ENCODE peak calls at places on chromosomes 5 and 9, in five cellular contexts. One of them, this sample, is unnamed. For H3K9me3, the result is how much of the 10 kb centered on the place peaks cover.

GRCh38 chr5:144276034-144276822 is 105.6 kb downstream of the KCTD16 start:
- DNase-seq in AG04450: no peak
- DNase-seq in neural progenitor cell: no peak
- DNase-seq in H9: no peak
- DNase-seq in lower lobe of right lung: no peak
- DNase-seq in this sample: no peak

GRCh38 chr9:22158983-22159382 is 149.9 kb upstream of the CDKN2B start:
- DNase-seq in lower lobe of right lung: peak
- DNase-seq in H9: no peak
- DNase-seq in neural progenitor cell: no peak
- DNase-seq in AG04450: no peak
- DNase-seq in this sample: no peak

GRCh38 chr5:157108961-157109360 is at the start of gene HAVCR2:
- DNase-seq in AG04450: no peak
- DNase-seq in lower lobe of right lung: peak
- DNase-seq in H9: no peak
- DNase-seq in neural progenitor cell: no peak
- DNase-seq in this sample: no peak

GRCh38 chr5:149732500-149733128 is 2.5 kb downstream of the PPARGC1B start:
- DNase-seq in AG04450: no peak
- DNase-seq in neural progenitor cell: peak
- DNase-seq in H9: no peak
- DNase-seq in lower lobe of right lung: no peak
- DNase-seq in this sample: no peak

GRCh38 chr9:68546596-68547390 is 6.1 kb upstream of the TMEM252 start:
- DNase-seq in neural progenitor cell: no peak
- DNase-seq in AG04450: no peak
- DNase-seq in lower lobe of right lung: no peak
- DNase-seq in H9: no peak
- DNase-seq in this sample: no peak

GRCh38 chr5:82386576-82386975 is 108.4 kb upstream of the RPS23 start:
- DNase-seq in neural progenitor cell: no peak
- DNase-seq in H9: no peak
- DNase-seq in AG04450: no peak
- DNase-seq in lower lobe of right lung: no peak
- DNase-seq in this sample: no peak

GRCh38 chr9:113737414-113738271 is 138.5 kb upstream of the ZNF618 start:
- DNase-seq in H9: peak
- DNase-seq in neural progenitor cell: peak
- DNase-seq in AG04450: peak
- DNase-seq in lower lobe of right lung: no peak
- DNase-seq in this sample: no peak

GRCh38 chr5:34762321-34762871 is 76.6 kb upstream of the TTC23L start:
- DNase-seq in lower lobe of right lung: no peak
- DNase-seq in neural progenitor cell: no peak
- DNase-seq in H9: no peak
- DNase-seq in AG04450: peak
- DNase-seq in this sample: no peak

GRCh38 chr9:72022846-72023245 is 37.6 kb downstream of the C9orf57 start:
- DNase-seq in AG04450: peak
- DNase-seq in lower lobe of right lung: no peak
- DNase-seq in neural progenitor cell: no peak
- DNase-seq in H9: no peak
- DNase-seq in this sample: no peak

GRCh38 chr9:88691096-88691495 is 156.1 kb downstream of the NXNL2 start:
- DNase-seq in H9: no peak
- DNase-seq in AG04450: no peak
- DNase-seq in neural progenitor cell: no peak
- DNase-seq in lower lobe of right lung: no peak
- DNase-seq in this sample: no peak

GRCh38 chr9:131273146-131273545 is 3.2 kb downstream of the FAM78A start:
- DNase-seq in neural progenitor cell: no peak
- DNase-seq in lower lobe of right lung: peak
- DNase-seq in H9: peak
- DNase-seq in AG04450: no peak
- DNase-seq in this sample: no peak

GRCh38 chr9:98807811-98808195 is 333 bp downstream of the GALNT12 start:
- DNase-seq in lower lobe of right lung: no peak
- DNase-seq in AG04450: no peak
- DNase-seq in neural progenitor cell: peak
- DNase-seq in H9: no peak
- DNase-seq in this sample: no peak

GRCh38 chr9:137242329-137243204 is 1.5 kb downstream of the TUBB4B start:
- DNase-seq in neural progenitor cell: no peak
- DNase-seq in lower lobe of right lung: no peak
- DNase-seq in AG04450: no peak
- DNase-seq in H9: no peak
- DNase-seq in this sample: no peak

GRCh38 chr5:178329331-178329730 is 96.7 kb upstream of the PHYKPL start:
- DNase-seq in H9: no peak
- DNase-seq in neural progenitor cell: no peak
- DNase-seq in lower lobe of right lung: no peak
- DNase-seq in AG04450: no peak
- DNase-seq in this sample: no peak

GRCh38 chr9:78919701-78920100 is 622.8 kb downstream of the PSAT1 start:
- DNase-seq in AG04450: no peak
- DNase-seq in H9: no peak
- DNase-seq in lower lobe of right lung: no peak
- DNase-seq in neural progenitor cell: no peak
- DNase-seq in this sample: no peak

GRCh38 chr9:95211028-95211427 is 106.5 kb downstream of the FANCC start:
- DNase-seq in AG04450: no peak
- DNase-seq in neural progenitor cell: peak
- DNase-seq in H9: no peak
- DNase-seq in lower lobe of right lung: no peak
- DNase-seq in this sample: no peak

GRCh38 chr5:153513171-153513570 is 22.7 kb downstream of the GRIA1 start:
- DNase-seq in AG04450: peak
- DNase-seq in neural progenitor cell: no peak
- DNase-seq in lower lobe of right lung: no peak
- DNase-seq in H9: no peak
- DNase-seq in this sample: no peak

GRCh38 chr9:86368871-86369521 is 14.8 kb upstream of the TUT7 start:
- DNase-seq in lower lobe of right lung: no peak
- DNase-seq in H9: no peak
- DNase-seq in AG04450: peak
- DNase-seq in neural progenitor cell: no peak
- DNase-seq in this sample: no peak

GRCh38 chr9:122131401-122131921 is 28.1 kb downstream of the NDUFA8 start:
- DNase-seq in lower lobe of right lung: no peak
- DNase-seq in AG04450: no peak
- DNase-seq in neural progenitor cell: peak
- DNase-seq in H9: peak
- DNase-seq in this sample: no peak

GRCh38 chr9:87551692-87552303 is 54.1 kb downstream of the DAPK1 start:
- DNase-seq in H9: peak
- DNase-seq in neural progenitor cell: no peak
- DNase-seq in AG04450: no peak
- DNase-seq in lower lobe of right lung: no peak
- DNase-seq in this sample: no peak

GRCh38 chr5:107812570-107813141 is 141.9 kb upstream of the EFNA5 start:
- DNase-seq in lower lobe of right lung: no peak
- DNase-seq in H9: no peak
- DNase-seq in AG04450: peak
- DNase-seq in neural progenitor cell: no peak
- DNase-seq in this sample: no peak

GRCh38 chr9:99222416-99223280 is 566 bp downstream of the SEC61B start:
- DNase-seq in lower lobe of right lung: no peak
- DNase-seq in H9: no peak
- DNase-seq in AG04450: no peak
- DNase-seq in neural progenitor cell: no peak
- DNase-seq in this sample: no peak

GRCh38 chr5:99651296-99651695 is 722.5 kb upstream of the CHD1 start:
- DNase-seq in lower lobe of right lung: no peak
- DNase-seq in AG04450: no peak
- DNase-seq in H9: no peak
- DNase-seq in neural progenitor cell: no peak
- DNase-seq in this sample: no peak

GRCh38 chr5:172724203-172724602 is 46.8 kb downstream of the DUSP1 start:
- DNase-seq in AG04450: no peak
- DNase-seq in lower lobe of right lung: no peak
- DNase-seq in neural progenitor cell: no peak
- DNase-seq in H9: no peak
- DNase-seq in this sample: no peak

GRCh38 chr5:172216345-172216744 is 22.4 kb downstream of the EFCAB9 start:
- DNase-seq in neural progenitor cell: no peak
- DNase-seq in lower lobe of right lung: no peak
- DNase-seq in H9: no peak
- DNase-seq in AG04450: no peak
- DNase-seq in this sample: no peak

GRCh38 chr9:116087246-116087645 is 66.3 kb upstream of the PAPPA start:
- DNase-seq in H9: no peak
- DNase-seq in AG04450: peak
- DNase-seq in lower lobe of right lung: peak
- DNase-seq in neural progenitor cell: peak
- DNase-seq in this sample: no peak

GRCh38 chr5:73815631-73816030 is 189.6 kb downstream of the ARHGEF28 start:
- DNase-seq in neural progenitor cell: no peak
- DNase-seq in lower lobe of right lung: no peak
- DNase-seq in H9: no peak
- DNase-seq in AG04450: no peak
- DNase-seq in this sample: no peak

GRCh38 chr5:88045931-88046461 is 222.6 kb downstream of the TMEM161B start:
- DNase-seq in H9: no peak
- DNase-seq in lower lobe of right lung: no peak
- DNase-seq in neural progenitor cell: peak
- DNase-seq in AG04450: no peak
- DNase-seq in this sample: no peak

GRCh38 chr5:624951-625230 is 12.8 kb downstream of the CEP72 start:
- DNase-seq in neural progenitor cell: no peak
- DNase-seq in H9: no peak
- DNase-seq in AG04450: no peak
- DNase-seq in lower lobe of right lung: peak
- DNase-seq in this sample: no peak

GRCh38 chr9:14131353-14132088 is 182.4 kb downstream of the NFIB start:
- DNase-seq in neural progenitor cell: no peak
- DNase-seq in H9: no peak
- DNase-seq in AG04450: no peak
- DNase-seq in lower lobe of right lung: no peak
- DNase-seq in this sample: no peak

GRCh38 chr5:148474025-148474511 is 90.3 kb downstream of the FBXO38 start:
- DNase-seq in neural progenitor cell: no peak
- DNase-seq in AG04450: no peak
- DNase-seq in lower lobe of right lung: no peak
- DNase-seq in H9: no peak
- DNase-seq in this sample: no peak

GRCh38 chr5:64505769-64506566 is at the start of gene RGS7BP:
- DNase-seq in AG04450: no peak
- DNase-seq in lower lobe of right lung: peak
- DNase-seq in neural progenitor cell: peak
- DNase-seq in H9: peak
- DNase-seq in this sample: no peak

GRCh38 chr5:134445841-134446818 is 34.4 kb upstream of the CDKN2AIPNL start:
- DNase-seq in AG04450: no peak
- DNase-seq in lower lobe of right lung: no peak
- DNase-seq in neural progenitor cell: no peak
- DNase-seq in H9: no peak
- DNase-seq in this sample: no peak

GRCh38 chr9:26033346-26033745 is 355.1 kb upstream of the TUSC1 start:
- DNase-seq in AG04450: no peak
- DNase-seq in lower lobe of right lung: no peak
- DNase-seq in neural progenitor cell: no peak
- DNase-seq in H9: no peak
- DNase-seq in this sample: no peak

GRCh38 chr5:115977096-115977495 is 14.8 kb downstream of the LVRN start:
- DNase-seq in neural progenitor cell: no peak
- DNase-seq in AG04450: no peak
- DNase-seq in H9: no peak
- DNase-seq in lower lobe of right lung: no peak
- DNase-seq in this sample: no peak

DNA sequence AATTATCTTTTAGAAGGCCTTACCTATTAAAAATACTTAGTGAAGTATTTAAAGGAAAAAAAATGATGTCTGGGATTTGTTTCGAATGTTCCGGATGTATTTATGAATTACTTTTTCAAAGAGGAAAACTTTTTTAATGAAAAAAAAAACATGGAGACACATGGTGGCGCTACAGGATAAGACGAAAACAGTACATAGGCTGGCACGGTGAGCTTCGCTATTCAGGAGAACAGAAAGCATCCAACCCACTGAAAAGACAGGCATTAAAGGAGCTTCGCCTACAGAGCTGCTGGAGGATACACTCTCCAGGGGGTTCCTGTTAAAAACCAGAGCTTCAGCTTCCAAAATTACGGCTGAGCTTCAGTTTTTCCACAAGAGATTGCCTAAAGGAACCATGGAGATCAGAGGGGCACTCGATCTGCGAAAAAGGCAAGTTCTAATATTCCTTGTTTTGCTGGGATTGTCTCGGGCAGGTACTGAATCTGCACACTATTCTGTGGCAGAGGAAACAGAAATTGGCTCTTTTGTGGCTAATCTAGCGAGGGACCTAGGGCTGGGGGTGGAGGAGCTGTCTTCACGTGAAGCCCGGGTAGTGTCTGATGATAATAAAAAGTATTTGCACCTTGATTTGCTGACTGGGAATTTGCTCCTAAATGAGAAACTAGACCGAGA is at the start of gene PCDHB14:
- DNase-seq in AG04450: no peak
- DNase-seq in neural progenitor cell: peak
- DNase-seq in lower lobe of right lung: no peak
- DNase-seq in H9: peak
- DNase-seq in this sample: no peak
- H3K9me3 ChIP-seq in AG04450: under half
- H3K9me3 ChIP-seq in neural progenitor cell: under half
- H3K9me3 ChIP-seq in lower lobe of right lung: half or more
- H3K9me3 ChIP-seq in H9: under half
- H3K9me3 ChIP-seq in this sample: under half

DNA sequence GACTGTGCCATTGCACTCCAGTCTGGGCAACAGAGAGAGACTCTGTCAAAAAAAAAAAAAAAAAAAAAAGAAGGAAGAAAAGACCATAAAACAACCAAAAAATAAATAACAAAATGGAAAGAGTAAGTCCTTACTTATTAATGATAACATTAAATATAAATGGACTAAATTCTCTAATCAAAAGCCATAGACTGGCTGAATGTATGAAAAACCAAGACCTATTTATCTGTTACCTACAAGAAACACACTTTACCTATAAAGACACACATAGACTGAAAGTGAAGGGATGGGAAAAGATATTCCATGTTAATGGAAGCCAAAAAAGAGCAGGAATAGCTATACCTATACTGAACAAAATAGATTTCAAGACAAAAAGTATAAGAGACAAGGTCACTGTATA is 16.6 kb downstream of the TMEM267 start:
- DNase-seq in AG04450: no peak
- DNase-seq in neural progenitor cell: no peak
- DNase-seq in lower lobe of right lung: no peak
- DNase-seq in H9: no peak
- DNase-seq in this sample: no peak
- H3K9me3 ChIP-seq in AG04450: under half
- H3K9me3 ChIP-seq in neural progenitor cell: under half
- H3K9me3 ChIP-seq in lower lobe of right lung: under half
- H3K9me3 ChIP-seq in H9: under half
- H3K9me3 ChIP-seq in this sample: under half

GRCh38 chr9:135120249-135120648 is 32.8 kb downstream of the OLFM1 start:
- DNase-seq in neural progenitor cell: no peak
- DNase-seq in H9: no peak
- DNase-seq in AG04450: no peak
- DNase-seq in lower lobe of right lung: no peak
- DNase-seq in this sample: no peak
- H3K9me3 ChIP-seq in neural progenitor cell: under half
- H3K9me3 ChIP-seq in H9: under half
- H3K9me3 ChIP-seq in AG04450: half or more
- H3K9me3 ChIP-seq in lower lobe of right lung: under half
- H3K9me3 ChIP-seq in this sample: under half

GRCh38 chr5:58404734-58405133 is 55.2 kb downstream of the PLK2 start:
- DNase-seq in H9: no peak
- DNase-seq in lower lobe of right lung: no peak
- DNase-seq in AG04450: no peak
- DNase-seq in neural progenitor cell: no peak
- DNase-seq in this sample: no peak
- H3K9me3 ChIP-seq in H9: under half
- H3K9me3 ChIP-seq in lower lobe of right lung: under half
- H3K9me3 ChIP-seq in AG04450: under half
- H3K9me3 ChIP-seq in neural progenitor cell: under half
- H3K9me3 ChIP-seq in this sample: under half

This sample was measured in T-helper 17 cell.